ENCODE peak calls at places on chromosomes 5 and 9, in eight cellular contexts. Y is left lung, G is endodermal cell, X is hepatocyte, W is Panc1, Z is fibroblast of lung, H is PC-9, M is uterus. I is an unnamed sample.

GRCh38 chr5:171450423-171451246 is 31.2 kb downstream of the FGF18 start:
- DNase-seq in M (peak; percentile 77), Y (peak; percentile 63), G (peak; percentile 87), H (no peak), W (no peak), X (peak; percentile 82), Z (peak; percentile 79), I (no peak)

GRCh38 chr9:108953983-108954574 is 19.9 kb downstream of the ABITRAM start:
- DNase-seq in Z (peak; percentile 61), Y (no peak), M (no peak), X (peak; percentile 55), W (no peak), H (no peak), G (no peak), I (no peak)

GRCh38 chr5:135458356-135458755 is 6.2 kb upstream of the TIFAB start:
- DNase-seq in Y (no peak), G (no peak), W (no peak), Z (no peak), H (no peak), X (no peak), M (no peak), I (no peak)

GRCh38 chr9:10674586-10674985 is 61.8 kb upstream of the PTPRD start:
- DNase-seq in G (no peak), X (no peak), M (no peak), W (no peak), H (no peak), Z (no peak), Y (no peak), I (no peak)

GRCh38 chr9:124357591-124358361 is 57.5 kb downstream of the PSMB7 start:
- DNase-seq in H (no peak), G (peak; percentile 71), M (no peak), X (no peak), Z (no peak), Y (no peak), W (no peak), I (no peak)

GRCh38 chr5:40383719-40384651 is 295.7 kb upstream of the PTGER4 start:
- DNase-seq in Y (no peak), M (no peak), X (no peak), W (no peak), G (no peak), H (peak; percentile 56), Z (peak; percentile 56), I (no peak)

GRCh38 chr5:180170111-180170809 is 38.8 kb downstream of the RASGEF1C start:
- DNase-seq in H (no peak), Y (no peak), X (no peak), Z (no peak), W (no peak), G (peak; percentile 62), M (no peak), I (no peak)

GRCh38 chr5:123670981-123671557 is 159.1 kb downstream of the CSNK1G3 start:
- DNase-seq in M (peak; percentile 25), W (peak; percentile 50), Z (peak; percentile 19), X (peak; percentile 70), G (peak; percentile 73), Y (no peak), H (peak; percentile 31), I (peak; percentile 3)

GRCh38 chr5:132458651-132459030 is 31.9 kb downstream of the IRF1 start:
- DNase-seq in Y (no peak), X (no peak), Z (peak; percentile 91), W (no peak), G (no peak), M (no peak), H (no peak), I (no peak)

GRCh38 chr5:43642428-43642827 is 39.4 kb downstream of the NNT start:
- DNase-seq in Y (no peak), Z (no peak), G (no peak), H (no peak), M (no peak), W (no peak), X (no peak), I (no peak)

GRCh38 chr5:122163151-122164069 is 34.1 kb downstream of the ZNF474 start:
- DNase-seq in H (peak; percentile 7), M (no peak), W (peak; percentile 62), Y (no peak), X (no peak), G (no peak), Z (peak; percentile 97), I (no peak)

GRCh38 chr5:33997331-33997983 is 10.4 kb downstream of the AMACR start:
- DNase-seq in W (peak; percentile 48), X (peak; percentile 75), M (peak; percentile 42), G (peak; percentile 58), Y (peak; percentile 36), H (peak; percentile 55), Z (peak; percentile 80), I (peak; percentile 4)

GRCh38 chr9:90890146-90890545 is 88.5 kb downstream of the SYK start:
- DNase-seq in Z (no peak), Y (no peak), W (no peak), X (no peak), G (peak; percentile 76), H (no peak), M (no peak), I (no peak)

GRCh38 chr9:38171538-38171884 is 102.5 kb upstream of the SHB start:
- DNase-seq in Y (no peak), X (no peak), G (no peak), Z (no peak), W (no peak), M (no peak), H (no peak), I (no peak)
- H3K27ac ChIP-seq in Y (no peak overlapping the region), X (peak overlapping the region; percentile 79), G (no peak overlapping the region), Z (no peak overlapping the region), W (no peak overlapping the region), M (no peak overlapping the region), H (peak overlapping the region; percentile 100), I (no peak overlapping the region)

GRCh38 chr9:94057918-94058317 is 26.3 kb upstream of the PTPDC1 start:
- DNase-seq in W (no peak), Y (no peak), X (peak; percentile 21), Z (no peak), H (no peak), M (no peak), G (no peak), I (no peak)
- TF ChIP-seq CTCF in W (no peak), Y (no peak), X (no peak), Z (no peak), H (no peak), M (no peak), G (no peak), I (no peak)

DNA sequence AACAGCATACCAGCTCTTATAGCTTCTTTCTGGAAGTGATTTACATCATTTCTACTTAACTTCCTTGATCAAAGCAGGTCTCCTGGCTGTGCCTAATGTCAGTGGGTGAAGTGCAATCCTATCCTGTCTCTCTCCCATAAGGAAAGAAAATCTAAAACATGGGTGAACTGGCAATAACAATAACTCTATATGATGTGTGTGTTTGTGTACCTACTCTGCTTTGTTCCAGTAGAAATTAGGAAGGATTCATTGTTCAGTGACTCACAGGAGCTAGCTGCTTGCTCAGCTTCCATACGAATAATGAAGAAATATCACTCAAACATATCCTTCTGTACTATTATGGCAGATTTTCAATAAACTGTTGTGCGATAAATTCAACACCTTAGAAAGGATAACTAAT is 123.7 kb downstream of the ADGRV1 start:
- DNase-seq in X (no peak), W (no peak), Z (no peak), Y (no peak), H (no peak), M (no peak), G (no peak), I (no peak)
- H3K27ac ChIP-seq in X (no peak overlapping the region), W (no peak overlapping the region), Z (no peak overlapping the region), Y (no peak overlapping the region), H (no peak overlapping the region), M (no peak overlapping the region), G (no peak overlapping the region), I (no peak overlapping the region)

GRCh38 chr9:36912620-36913019 is 121.4 kb downstream of the PAX5 start:
- DNase-seq in W (no peak), Y (no peak), M (no peak), H (no peak), Z (no peak), G (no peak), X (no peak), I (no peak)

GRCh38 chr9:36914212-36914577 is 119.9 kb downstream of the PAX5 start:
- DNase-seq in H (no peak), X (peak; percentile 37), M (no peak), Z (no peak), W (no peak), G (no peak), Y (no peak), I (no peak)

GRCh38 chr9:36911037-36911436 is 123.0 kb downstream of the PAX5 start:
- DNase-seq in W (no peak), M (no peak), G (peak; percentile 38), Z (no peak), X (no peak), Y (no peak), H (no peak), I (no peak)

GRCh38 chr9:36911601-36912412 is 122.3 kb downstream of the PAX5 start:
- DNase-seq in W (no peak), Z (no peak), H (no peak), M (no peak), G (peak; percentile 23), Y (no peak), X (no peak), I (no peak)

GRCh38 chr9:36913393-36914211 is 120.5 kb downstream of the PAX5 start:
- DNase-seq in G (peak; percentile 61), Z (no peak), W (no peak), Y (no peak), X (no peak), M (no peak), H (no peak), I (no peak)
- TF ChIP-seq CTCF in G (peak; percentile 70), Z (no peak), W (no peak), Y (no peak), X (no peak), M (no peak), H (no peak), I (no peak)

GRCh38 chr5:143448518-143448917 is 45.0 kb upstream of the NR3C1 start:
- DNase-seq in Y (no peak), Z (no peak), W (no peak), M (no peak), G (no peak), H (no peak), X (no peak), I (no peak)
- H3K27ac ChIP-seq in Y (no peak overlapping the region), Z (no peak overlapping the region), W (no peak overlapping the region), M (no peak overlapping the region), G (no peak overlapping the region), H (no peak overlapping the region), X (no peak overlapping the region), I (no peak overlapping the region)

GRCh38 chr5:16453609-16454008 is 12.0 kb downstream of the ZNF622 start:
- DNase-seq in Z (no peak), H (no peak), Y (no peak), W (no peak), M (no peak), G (no peak), X (no peak), I (no peak)
- TF ChIP-seq CTCF in Z (no peak), H (no peak), Y (no peak), W (no peak), M (no peak), G (peak; percentile 72), X (peak; percentile 21), I (no peak)

GRCh38 chr5:10233011-10233410 is 16.7 kb downstream of the ATPSCKMT start:
- DNase-seq in G (no peak), W (no peak), X (no peak), M (no peak), Z (no peak), H (no peak), Y (no peak), I (no peak)
- H3K27ac ChIP-seq in G (no peak overlapping the region), W (no peak overlapping the region), X (no peak overlapping the region), M (no peak overlapping the region), Z (peak overlapping the region; percentile 66), H (no peak overlapping the region), Y (no peak overlapping the region), I (no peak overlapping the region)